ENCODE peak calls at places on chromosomes 6 and 20, in six cellular contexts. U, L, Z, R, J and V are unnamed samples.

GRCh38 chr6:101281266-101281665 is 112.2 kb upstream of the GRIK2 start:
- DNase-seq in Z (no peak), R (no peak), L (no peak), U (no peak), J (no peak), V (no peak)

GRCh38 chr6:4883298-4883697 is 107.1 kb downstream of the CDYL start:
- DNase-seq in U (no peak), L (no peak), R (no peak), Z (peak; percentile 70), J (no peak), V (no peak)

GRCh38 chr20:16459019-16459700 is 114.1 kb downstream of the KIF16B start:
- DNase-seq in R (no peak), J (peak; percentile 47), L (no peak), Z (peak; percentile 20), U (peak; percentile 25), V (no peak)

GRCh38 chr6:138493413-138493812 is 5.9 kb downstream of the NHSL1 start:
- DNase-seq in J (no peak), U (no peak), R (peak; percentile 93), L (no peak), Z (peak; percentile 74), V (no peak)

GRCh38 chr6:33029297-33030184 is 20.1 kb upstream of the HLA-DOA start:
- DNase-seq in Z (peak; percentile 23), R (no peak), U (peak; percentile 46), L (no peak), J (no peak), V (no peak)

GRCh38 chr20:59055302-59055701 is 12.7 kb upstream of the PRELID3B start:
- DNase-seq in U (no peak), J (peak; percentile 74), Z (no peak), L (no peak), R (no peak), V (no peak)

GRCh38 chr6:6891074-6891754 is 216.5 kb upstream of the RREB1 start:
- DNase-seq in L (no peak), R (no peak), U (no peak), J (no peak), Z (no peak), V (no peak)

GRCh38 chr6:134478764-134479399 is 161.0 kb upstream of the SGK1 start:
- DNase-seq in Z (no peak), R (no peak), L (no peak), U (no peak), J (no peak), V (no peak)

GRCh38 chr20:22984008-22984407 is 51.1 kb upstream of the SSTR4 start:
- DNase-seq in R (no peak), Z (no peak), U (no peak), J (no peak), L (no peak), V (no peak)

GRCh38 chr6:143059616-143060353 is 904 bp upstream of the AIG1 start:
- DNase-seq in L (no peak), Z (peak; percentile 23), J (peak; percentile 93), U (peak; percentile 21), R (peak; percentile 57), V (no peak)

GRCh38 chr20:22223251-22223650 is 361.1 kb downstream of the FOXA2 start:
- DNase-seq in R (no peak), L (no peak), U (no peak), J (no peak), Z (no peak), V (no peak)

GRCh38 chr6:79467716-79468115 is 69.5 kb downstream of the LCA5 start:
- DNase-seq in R (no peak), Z (no peak), U (no peak), L (no peak), J (no peak), V (no peak)

GRCh38 chr6:22821664-22822320 is 252.4 kb downstream of the HDGFL1 start:
- DNase-seq in L (no peak), J (no peak), Z (no peak), R (no peak), U (no peak), V (no peak)

GRCh38 chr6:111683749-111684267 is 78.1 kb upstream of the TRAF3IP2 start:
- DNase-seq in L (no peak), Z (no peak), R (peak; percentile 39), J (no peak), U (peak; percentile 87), V (no peak)

GRCh38 chr20:40991181-40991889 is 37.3 kb upstream of the TOP1 start:
- DNase-seq in R (no peak), Z (no peak), J (no peak), U (no peak), L (peak; percentile 55), V (no peak)
- H3K4me1 ChIP-seq in R (no peaks in the 10 kb centered on the region), Z (peaks cover 8% of the 10 kb centered on the region), J (peaks cover 13% of the 10 kb centered on the region), U (no peaks in the 10 kb centered on the region), L (peaks cover 14% of the 10 kb centered on the region), V (peaks cover 10% of the 10 kb centered on the region)

DNA sequence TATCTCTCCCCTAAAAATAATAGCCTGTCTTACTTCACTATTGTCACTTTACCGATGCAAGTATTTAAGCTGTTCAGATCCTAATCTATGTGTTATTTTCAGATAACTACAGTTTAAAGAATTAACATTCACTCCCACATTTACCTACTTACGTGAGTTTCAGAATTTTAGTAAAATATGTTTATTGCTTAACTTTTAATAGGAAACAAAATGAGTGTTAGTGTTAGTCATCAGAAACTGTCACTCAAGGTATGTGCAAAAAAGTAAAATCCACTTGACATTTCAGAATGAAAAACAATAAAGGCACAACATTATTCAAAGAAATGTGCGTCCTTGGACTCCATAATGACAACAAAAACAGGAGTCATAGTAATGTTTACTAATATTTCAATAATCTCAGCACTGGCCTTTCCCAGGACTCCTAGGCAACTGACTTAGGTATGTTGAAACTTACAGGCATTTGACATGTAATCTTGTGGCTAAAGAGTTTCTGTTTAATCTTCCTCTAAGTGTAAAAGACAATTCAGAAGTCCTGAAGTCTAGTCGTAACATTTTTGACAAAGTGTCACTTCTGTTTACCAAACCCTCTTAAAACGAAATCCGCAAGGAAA is 4.5 kb downstream of the ATXN1 start:
- DNase-seq in U (no peak), R (no peak), J (no peak), Z (no peak), L (no peak), V (no peak)
- H3K4me1 ChIP-seq in U (peaks cover 10% of the 10 kb centered on the region), R (peaks cover 19% of the 10 kb centered on the region), J (peaks cover 69% of the 10 kb centered on the region), Z (peaks cover 45% of the 10 kb centered on the region), L (peaks cover 64% of the 10 kb centered on the region), V (peaks cover 88% of the 10 kb centered on the region)

DNA sequence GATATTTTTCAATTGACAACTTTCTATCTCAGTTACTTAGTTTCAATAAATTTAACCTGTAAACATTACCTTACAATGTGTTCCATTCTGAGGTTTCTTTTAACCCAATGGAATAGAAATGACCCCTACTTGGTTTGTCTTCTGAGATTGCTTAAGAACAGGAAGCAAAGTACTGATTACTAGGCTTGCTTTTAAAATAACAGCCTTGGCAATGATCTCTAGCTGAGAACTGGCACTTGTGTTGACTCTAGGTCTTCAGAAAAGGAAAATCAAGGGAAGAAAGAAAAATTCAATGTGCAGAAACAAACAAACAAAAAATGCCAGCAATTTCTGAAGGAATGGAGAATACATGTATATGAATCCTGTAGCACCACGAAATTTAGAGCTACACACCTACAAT is 66.1 kb downstream of the SYNE1 start:
- DNase-seq in R (no peak), J (no peak), U (no peak), L (no peak), Z (no peak), V (no peak)
- H3K4me1 ChIP-seq in R (no peaks in the 10 kb centered on the region), J (no peaks in the 10 kb centered on the region), U (peaks cover 2% of the 10 kb centered on the region), L (peaks cover 37% of the 10 kb centered on the region), Z (no peaks in the 10 kb centered on the region), V (peaks cover 25% of the 10 kb centered on the region)

DNA sequence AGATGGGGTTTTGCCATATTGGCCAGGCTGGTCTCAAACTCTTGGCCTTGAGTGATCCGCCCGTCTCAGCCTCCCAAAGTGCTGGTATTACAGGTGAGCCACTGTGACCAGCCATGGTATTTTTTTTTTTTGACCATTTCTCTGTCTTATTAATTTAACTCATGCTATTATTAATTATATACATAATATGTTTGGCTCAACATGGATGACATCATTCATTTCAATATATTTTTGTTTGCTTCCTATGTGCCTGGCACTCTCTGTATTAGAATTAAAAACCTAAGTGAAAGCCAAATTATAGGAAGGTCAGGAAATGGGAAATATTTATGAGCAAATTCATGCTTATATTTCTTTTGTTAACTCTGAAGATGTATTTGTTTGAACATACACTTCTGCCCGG is 55.8 kb upstream of the AKIRIN2 start:
- DNase-seq in L (no peak), Z (no peak), R (no peak), J (no peak), U (no peak), V (no peak)
- H3K4me1 ChIP-seq in L (peaks cover 12% of the 10 kb centered on the region), Z (no peaks in the 10 kb centered on the region), R (no peaks in the 10 kb centered on the region), J (peaks cover 9% of the 10 kb centered on the region), U (no peaks in the 10 kb centered on the region), V (no peaks in the 10 kb centered on the region)

GRCh38 chr20:62734336-62734735 is 25.7 kb downstream of the NTSR1 start:
- DNase-seq in U (no peak), J (no peak), R (no peak), L (no peak), Z (no peak), V (peak; percentile 2)

GRCh38 chr20:62732356-62732755 is 23.7 kb downstream of the NTSR1 start:
- DNase-seq in R (no peak), J (no peak), Z (no peak), L (no peak), U (no peak), V (no peak)

GRCh38 chr20:62732766-62733165 is 24.1 kb downstream of the NTSR1 start:
- DNase-seq in R (no peak), J (no peak), U (no peak), Z (no peak), L (no peak), V (no peak)

GRCh38 chr20:62733891-62734290 is 25.3 kb downstream of the NTSR1 start:
- DNase-seq in J (no peak), U (no peak), R (no peak), L (no peak), Z (no peak), V (peak; percentile 6)

DNA sequence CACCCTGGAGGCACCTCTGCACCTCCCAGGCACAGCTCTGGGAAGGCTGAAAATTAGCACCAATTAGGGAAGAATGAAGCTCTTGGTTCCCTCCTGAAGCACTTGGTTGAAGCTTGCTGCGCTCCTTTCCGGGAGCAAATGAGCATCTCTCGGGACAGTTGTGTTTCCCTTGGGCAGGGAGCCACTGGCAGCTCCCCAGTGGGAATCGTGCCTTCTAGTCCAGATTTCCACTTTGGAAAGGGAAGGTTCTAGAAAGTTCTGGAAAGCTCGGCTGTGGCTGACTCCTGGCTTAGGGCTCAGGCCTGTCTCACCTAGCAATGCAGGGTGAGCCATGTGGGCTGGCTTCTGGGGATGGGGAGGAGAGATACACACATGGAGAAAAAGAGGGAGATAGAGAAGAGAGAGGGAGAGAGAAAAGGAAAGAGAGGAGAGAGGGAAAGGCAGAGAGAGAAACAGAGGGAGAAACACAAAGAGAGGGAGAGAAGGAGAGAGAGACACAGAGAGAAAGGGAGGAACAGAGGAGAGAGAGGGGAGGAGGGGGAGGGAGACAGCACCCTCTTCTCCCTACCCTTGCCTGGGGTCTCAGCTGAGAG is 24.7 kb downstream of the NTSR1 start:
- DNase-seq in J (no peak), U (no peak), L (no peak), R (no peak), Z (no peak), V (no peak)
- H3K4me1 ChIP-seq in J (peaks cover under 1% of the 10 kb centered on the region), U (no peaks in the 10 kb centered on the region), L (no peaks in the 10 kb centered on the region), R (no peaks in the 10 kb centered on the region), Z (no peaks in the 10 kb centered on the region), V (no peaks in the 10 kb centered on the region)